ENCODE peak calls at places on chromosomes 16 and 17, in six cellular contexts. One of them, this sample, is unnamed.

GRCh38 chr16:73048292-73049050 is 543 bp upstream of the ZFHX3 start:
- DNase-seq in neural crest cell: peak; percentile 79
- DNase-seq in lung microvascular endothelial cell: no peak
- DNase-seq in GOT3: no peak
- DNase-seq in GM04504: no peak
- DNase-seq in ACHN: peak; percentile 48
- DNase-seq in this sample: no peak

GRCh38 chr16:75096730-75097129 is 19.9 kb downstream of the LDHD start:
- DNase-seq in neural crest cell: no peak
- DNase-seq in lung microvascular endothelial cell: no peak
- DNase-seq in GOT3: no peak
- DNase-seq in GM04504: no peak
- DNase-seq in ACHN: peak; percentile 16
- DNase-seq in this sample: peak; percentile 78

GRCh38 chr17:47725446-47726109 is 7.5 kb upstream of the TBX21 start:
- DNase-seq in neural crest cell: no peak
- DNase-seq in lung microvascular endothelial cell: no peak
- DNase-seq in GOT3: no peak
- DNase-seq in GM04504: no peak
- DNase-seq in ACHN: no peak
- DNase-seq in this sample: no peak

GRCh38 chr16:49620158-49620867 is 235.6 kb downstream of the ZNF423 start:
- DNase-seq in neural crest cell: no peak
- DNase-seq in lung microvascular endothelial cell: peak; percentile 54
- DNase-seq in GOT3: peak; percentile 60
- DNase-seq in GM04504: peak; percentile 26
- DNase-seq in ACHN: peak; percentile 33
- DNase-seq in this sample: no peak

GRCh38 chr16:84754353-84754856 is 54.6 kb downstream of the USP10 start:
- DNase-seq in neural crest cell: peak; percentile 73
- DNase-seq in lung microvascular endothelial cell: peak; percentile 86
- DNase-seq in GOT3: no peak
- DNase-seq in GM04504: peak; percentile 73
- DNase-seq in ACHN: peak; percentile 91
- DNase-seq in this sample: peak; percentile 93

GRCh38 chr17:14134456-14134855 is 65.2 kb downstream of the COX10 start:
- DNase-seq in neural crest cell: no peak
- DNase-seq in lung microvascular endothelial cell: no peak
- DNase-seq in GOT3: no peak
- DNase-seq in GM04504: no peak
- DNase-seq in ACHN: no peak
- DNase-seq in this sample: no peak

GRCh38 chr16:19393226-19394074 is 24.2 kb upstream of the TMC5 start:
- DNase-seq in neural crest cell: no peak
- DNase-seq in lung microvascular endothelial cell: peak; percentile 17
- DNase-seq in GOT3: no peak
- DNase-seq in GM04504: no peak
- DNase-seq in ACHN: peak; percentile 80
- DNase-seq in this sample: no peak

GRCh38 chr16:66935319-66936011 is at the start of gene CES2:
- DNase-seq in neural crest cell: no peak
- DNase-seq in lung microvascular endothelial cell: peak; percentile 52
- DNase-seq in GOT3: no peak
- DNase-seq in GM04504: no peak
- DNase-seq in ACHN: peak; percentile 88
- DNase-seq in this sample: no peak

GRCh38 chr17:59427425-59427921 is 96.0 kb downstream of the YPEL2 start:
- DNase-seq in neural crest cell: no peak
- DNase-seq in lung microvascular endothelial cell: peak; percentile 97
- DNase-seq in GOT3: no peak
- DNase-seq in GM04504: no peak
- DNase-seq in ACHN: peak; percentile 36
- DNase-seq in this sample: no peak

GRCh38 chr17:72890711-72891110 is 201.8 kb downstream of the SLC39A11 start:
- DNase-seq in neural crest cell: no peak
- DNase-seq in lung microvascular endothelial cell: no peak
- DNase-seq in GOT3: no peak
- DNase-seq in GM04504: peak; percentile 6
- DNase-seq in ACHN: peak; percentile 14
- DNase-seq in this sample: no peak